ENCODE peak calls at places on chromosomes 16 and 17, in nine cellular contexts. S, B, D, W, F, V, P, E and N are unnamed samples.

GRCh38 chr16:75236736-75237397 is 14.6 kb downstream of the BCAR1 start:
- DNase-seq in F (no peak), B (no peak), W (no peak), D (no peak), P (no peak), S (no peak), V (no peak), E (no peak), N (no peak)

GRCh38 chr17:9023389-9024210 is 2.3 kb downstream of the NTN1 start:
- DNase-seq in D (no peak), F (no peak), W (no peak), S (no peak), B (no peak), P (no peak), V (no peak), E (no peak), N (no peak)

GRCh38 chr16:67164599-67165061 is at the start of gene HSF4:
- DNase-seq in D (peak), F (peak), V (no peak), W (no peak), S (no peak), B (no peak), E (no peak), P (no peak), N (no peak)

GRCh38 chr17:48593126-48593829 is at the start of gene HOXB5:
- DNase-seq in P (no peak), D (no peak), W (no peak), S (no peak), E (no peak), V (no peak), F (no peak), B (no peak), N (no peak)

GRCh38 chr17:44039829-44040635 is 25.3 kb upstream of the TMEM101 start:
- DNase-seq in P (no peak), B (no peak), W (no peak), S (no peak), E (no peak), V (no peak), F (no peak), D (no peak), N (no peak)

GRCh38 chr17:16466407-16466806 is 25.6 kb downstream of the LRRC75A start:
- DNase-seq in D (no peak), W (peak), V (no peak), S (no peak), E (no peak), F (no peak), P (no peak), B (no peak), N (no peak)

GRCh38 chr16:28492511-28492910 is 637 bp upstream of the CLN3 start:
- DNase-seq in V (no peak), D (no peak), F (no peak), S (no peak), P (no peak), E (no peak), B (no peak), W (no peak), N (no peak)

GRCh38 chr16:50102046-50102756 is 36.4 kb downstream of the HEATR3 start:
- DNase-seq in P (no peak), B (no peak), D (no peak), E (no peak), W (no peak), V (no peak), F (peak), S (no peak), N (no peak)

GRCh38 chr16:53007095-53007494 is 45.6 kb downstream of the CHD9NB start:
- DNase-seq in F (no peak), P (no peak), V (no peak), W (no peak), S (no peak), B (no peak), D (no peak), E (no peak), N (no peak)

GRCh38 chr17:80252871-80253270 is 7.8 kb upstream of the RNF213 start:
- DNase-seq in F (peak), D (no peak), W (peak), E (no peak), P (no peak), B (peak), S (no peak), V (peak), N (peak)

GRCh38 chr17:52709724-52710123 is 551.2 kb upstream of the CA10 start:
- DNase-seq in E (no peak), S (no peak), F (no peak), W (no peak), V (no peak), P (peak), B (no peak), D (no peak), N (no peak)

GRCh38 chr17:81301195-81302144 is 6.4 kb upstream of the SLC38A10 start:
- DNase-seq in P (no peak), D (no peak), F (no peak), S (no peak), V (no peak), W (no peak), B (no peak), E (no peak), N (no peak)